ENCODE peak calls at places on chromosomes 11 and 22, in seven cellular contexts. One of them, this sample, is unnamed.

GRCh38 chr22:39999144-39999757 is 4.5 kb downstream of the FAM83F start:
- DNase-seq in HCT116: no peak
- DNase-seq in neural progenitor cell: peak
- DNase-seq in GM23248: peak
- DNase-seq in GM23338: no peak
- DNase-seq in MM.1S: no peak
- DNase-seq in PC-3: no peak
- DNase-seq in this sample: peak

GRCh38 chr11:23079382-23079813 is 219.1 kb upstream of the CCDC179 start:
- DNase-seq in HCT116: no peak
- DNase-seq in neural progenitor cell: no peak
- DNase-seq in GM23248: peak
- DNase-seq in GM23338: no peak
- DNase-seq in MM.1S: no peak
- DNase-seq in PC-3: peak
- DNase-seq in this sample: no peak

GRCh38 chr11:106091480-106092123 is 14.1 kb downstream of the AASDHPPT start:
- DNase-seq in HCT116: no peak
- DNase-seq in neural progenitor cell: no peak
- DNase-seq in GM23248: peak
- DNase-seq in GM23338: no peak
- DNase-seq in MM.1S: peak
- DNase-seq in PC-3: peak
- DNase-seq in this sample: peak

GRCh38 chr22:11598492-11599440 is 3929.2 kb upstream of the OR11H1 start:
- DNase-seq in HCT116: no peak
- DNase-seq in neural progenitor cell: no peak
- DNase-seq in GM23248: no peak
- DNase-seq in GM23338: no peak
- DNase-seq in MM.1S: no peak
- DNase-seq in PC-3: no peak
- DNase-seq in this sample: no peak

GRCh38 chr11:104582431-104582830 is 315.8 kb downstream of the CASP12 start:
- DNase-seq in HCT116: no peak
- DNase-seq in neural progenitor cell: no peak
- DNase-seq in GM23248: no peak
- DNase-seq in GM23338: no peak
- DNase-seq in MM.1S: no peak
- DNase-seq in PC-3: no peak
- DNase-seq in this sample: no peak

GRCh38 chr11:46361283-46362145 is 14.3 kb downstream of the DGKZ start:
- DNase-seq in HCT116: no peak
- DNase-seq in neural progenitor cell: no peak
- DNase-seq in GM23248: peak
- DNase-seq in GM23338: no peak
- DNase-seq in MM.1S: peak
- DNase-seq in PC-3: no peak
- DNase-seq in this sample: no peak

GRCh38 chr22:35124674-35125219 is 58.8 kb downstream of the ISX start:
- DNase-seq in HCT116: no peak
- DNase-seq in neural progenitor cell: no peak
- DNase-seq in GM23248: no peak
- DNase-seq in GM23338: no peak
- DNase-seq in MM.1S: no peak
- DNase-seq in PC-3: no peak
- DNase-seq in this sample: no peak

GRCh38 chr22:50599816-50600454 is 658 bp upstream of the MAPK8IP2 start:
- DNase-seq in HCT116: no peak
- DNase-seq in neural progenitor cell: peak
- DNase-seq in GM23248: peak
- DNase-seq in GM23338: peak
- DNase-seq in MM.1S: peak
- DNase-seq in PC-3: peak
- DNase-seq in this sample: peak

GRCh38 chr22:39212721-39213376 is 31.9 kb downstream of the PDGFB start:
- DNase-seq in HCT116: peak
- DNase-seq in neural progenitor cell: peak
- DNase-seq in GM23248: no peak
- DNase-seq in GM23338: peak
- DNase-seq in MM.1S: no peak
- DNase-seq in PC-3: peak
- DNase-seq in this sample: no peak

GRCh38 chr22:30246962-30247376 is 410 bp upstream of the LIF start:
- DNase-seq in HCT116: no peak
- DNase-seq in neural progenitor cell: no peak
- DNase-seq in GM23248: no peak
- DNase-seq in GM23338: no peak
- DNase-seq in MM.1S: no peak
- DNase-seq in PC-3: no peak
- DNase-seq in this sample: peak

GRCh38 chr11:105713106-105713505 is 103.2 kb downstream of the GRIA4 start:
- DNase-seq in HCT116: no peak
- DNase-seq in neural progenitor cell: no peak
- DNase-seq in GM23248: no peak
- DNase-seq in GM23338: peak
- DNase-seq in MM.1S: peak
- DNase-seq in PC-3: no peak
- DNase-seq in this sample: no peak

GRCh38 chr11:19953342-19953741 is 206.9 kb downstream of the DBX1 start:
- DNase-seq in HCT116: no peak
- DNase-seq in neural progenitor cell: peak
- DNase-seq in GM23248: peak
- DNase-seq in GM23338: peak
- DNase-seq in MM.1S: no peak
- DNase-seq in PC-3: no peak
- DNase-seq in this sample: peak

GRCh38 chr11:73570415-73571114 is 27.3 kb downstream of the FAM168A start:
- DNase-seq in HCT116: peak
- DNase-seq in neural progenitor cell: no peak
- DNase-seq in GM23248: peak
- DNase-seq in GM23338: no peak
- DNase-seq in MM.1S: no peak
- DNase-seq in PC-3: peak
- DNase-seq in this sample: no peak

GRCh38 chr11:8597182-8597581 is 3.2 kb upstream of the STK33 start:
- DNase-seq in HCT116: no peak
- DNase-seq in neural progenitor cell: no peak
- DNase-seq in GM23248: peak
- DNase-seq in GM23338: no peak
- DNase-seq in MM.1S: no peak
- DNase-seq in PC-3: peak
- DNase-seq in this sample: no peak

GRCh38 chr22:29511126-29511854 is 31.3 kb downstream of the NEFH start:
- DNase-seq in HCT116: no peak
- DNase-seq in neural progenitor cell: no peak
- DNase-seq in GM23248: no peak
- DNase-seq in GM23338: no peak
- DNase-seq in MM.1S: no peak
- DNase-seq in PC-3: no peak
- DNase-seq in this sample: no peak

GRCh38 chr11:68071281-68072048 is 32.6 kb downstream of the TCIRG1 start:
- DNase-seq in HCT116: no peak
- DNase-seq in neural progenitor cell: no peak
- DNase-seq in GM23248: no peak
- DNase-seq in GM23338: no peak
- DNase-seq in MM.1S: no peak
- DNase-seq in PC-3: no peak
- DNase-seq in this sample: no peak

GRCh38 chr11:116513894-116514293 is 258.9 kb downstream of the BUD13 start:
- DNase-seq in HCT116: peak
- DNase-seq in neural progenitor cell: peak
- DNase-seq in GM23248: peak
- DNase-seq in GM23338: peak
- DNase-seq in MM.1S: peak
- DNase-seq in PC-3: peak
- DNase-seq in this sample: peak

GRCh38 chr11:35529971-35530495 is 4.6 kb upstream of the PAMR1 start:
- DNase-seq in HCT116: no peak
- DNase-seq in neural progenitor cell: no peak
- DNase-seq in GM23248: peak
- DNase-seq in GM23338: no peak
- DNase-seq in MM.1S: no peak
- DNase-seq in PC-3: peak
- DNase-seq in this sample: no peak

GRCh38 chr22:32985899-32986772 is 72.0 kb downstream of the SYN3 start:
- DNase-seq in HCT116: peak
- DNase-seq in neural progenitor cell: peak
- DNase-seq in GM23248: peak
- DNase-seq in GM23338: peak
- DNase-seq in MM.1S: peak
- DNase-seq in PC-3: peak
- DNase-seq in this sample: peak

GRCh38 chr11:114846040-114846791 is 167.9 kb downstream of the NXPE2 start:
- DNase-seq in HCT116: no peak
- DNase-seq in neural progenitor cell: peak
- DNase-seq in GM23248: peak
- DNase-seq in GM23338: no peak
- DNase-seq in MM.1S: peak
- DNase-seq in PC-3: no peak
- DNase-seq in this sample: peak

GRCh38 chr11:102172127-102172848 is 62.0 kb downstream of the YAP1 start:
- DNase-seq in HCT116: no peak
- DNase-seq in neural progenitor cell: no peak
- DNase-seq in GM23248: peak
- DNase-seq in GM23338: no peak
- DNase-seq in MM.1S: no peak
- DNase-seq in PC-3: peak
- DNase-seq in this sample: no peak
- TF ChIP-seq EZH2phosphoT487 in HCT116: no peak
- TF ChIP-seq EZH2phosphoT487 in neural progenitor cell: no peak
- TF ChIP-seq EZH2phosphoT487 in GM23248: no peak
- TF ChIP-seq EZH2phosphoT487 in GM23338: no peak
- TF ChIP-seq EZH2phosphoT487 in MM.1S: no peak
- TF ChIP-seq EZH2phosphoT487 in PC-3: no peak
- TF ChIP-seq EZH2phosphoT487 in this sample: no peak

DNA sequence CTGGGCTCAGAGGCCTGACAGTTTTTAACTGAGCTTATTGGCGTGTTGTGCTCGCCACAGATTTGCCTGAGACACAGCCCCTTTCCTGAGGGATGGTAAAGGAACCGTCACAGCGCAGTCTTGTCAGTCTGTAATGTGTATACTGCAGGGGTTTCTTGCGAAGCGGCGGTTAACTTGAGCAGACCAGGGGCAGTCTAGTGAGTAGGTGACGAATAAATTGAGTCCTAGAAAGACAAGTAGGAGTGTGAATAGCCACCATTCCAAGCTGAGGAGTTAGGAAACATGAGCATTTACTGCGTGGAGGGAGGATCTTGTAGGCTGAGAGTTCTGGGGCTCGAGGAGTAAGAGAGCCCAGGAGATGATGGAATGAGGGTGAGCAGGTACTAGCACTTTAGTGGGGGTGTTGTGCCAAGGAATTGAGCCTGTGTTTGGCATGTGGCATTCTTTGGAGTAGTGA is 1.4 kb downstream of the MED15 start:
- DNase-seq in HCT116: no peak
- DNase-seq in neural progenitor cell: no peak
- DNase-seq in GM23248: peak
- DNase-seq in GM23338: no peak
- DNase-seq in MM.1S: no peak
- DNase-seq in PC-3: no peak
- DNase-seq in this sample: no peak
- H3K4me3 ChIP-seq in HCT116: peak
- H3K4me3 ChIP-seq in neural progenitor cell: peak
- H3K4me3 ChIP-seq in GM23248: peak
- H3K4me3 ChIP-seq in GM23338: peak
- H3K4me3 ChIP-seq in MM.1S: peak
- H3K4me3 ChIP-seq in PC-3: peak
- H3K4me3 ChIP-seq in this sample: peak

DNA sequence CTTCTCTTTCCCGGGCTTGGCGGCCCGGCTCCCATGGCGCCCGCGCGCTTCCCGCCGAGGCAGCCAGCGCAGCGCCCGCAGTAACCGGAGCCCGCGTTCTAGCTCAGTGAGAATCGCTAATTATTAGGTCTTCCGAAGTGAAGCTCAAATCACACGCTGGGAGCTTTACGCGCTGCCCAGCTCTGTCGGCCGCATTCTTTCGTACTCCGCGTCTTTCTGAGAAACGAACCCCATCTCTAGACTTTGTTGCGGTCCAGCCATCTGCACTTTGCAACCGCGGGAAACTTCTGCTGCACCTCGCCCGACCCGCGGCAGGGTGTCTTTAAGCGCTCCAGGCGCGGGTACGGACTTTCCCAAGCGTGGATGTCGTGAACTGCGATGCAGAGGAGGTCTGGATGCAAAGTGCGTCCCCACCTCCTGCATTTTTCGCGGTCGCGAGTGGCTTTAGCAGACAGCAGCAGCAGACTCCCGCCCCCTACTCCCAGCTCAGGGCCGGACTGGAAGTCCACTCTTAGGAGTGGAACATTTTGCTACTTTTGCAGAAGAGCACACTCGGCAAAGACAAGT is 6.0 kb upstream of the PAX6 start:
- DNase-seq in HCT116: no peak
- DNase-seq in neural progenitor cell: peak
- DNase-seq in GM23248: no peak
- DNase-seq in GM23338: peak
- DNase-seq in MM.1S: no peak
- DNase-seq in PC-3: no peak
- DNase-seq in this sample: no peak
- TF ChIP-seq EZH2 in HCT116: no peak
- TF ChIP-seq EZH2 in neural progenitor cell: peak
- TF ChIP-seq EZH2 in GM23248: peak
- TF ChIP-seq EZH2 in GM23338: peak
- TF ChIP-seq EZH2 in MM.1S: no peak
- TF ChIP-seq EZH2 in PC-3: no peak
- TF ChIP-seq EZH2 in this sample: peak

GRCh38 chr22:49028111-49028510 is 799.6 kb downstream of the BRD1 start:
- DNase-seq in HCT116: no peak
- DNase-seq in neural progenitor cell: no peak
- DNase-seq in GM23248: no peak
- DNase-seq in GM23338: no peak
- DNase-seq in MM.1S: no peak
- DNase-seq in PC-3: no peak
- DNase-seq in this sample: no peak

GRCh38 chr22:49024775-49025440 is 802.8 kb downstream of the BRD1 start:
- DNase-seq in HCT116: no peak
- DNase-seq in neural progenitor cell: no peak
- DNase-seq in GM23248: no peak
- DNase-seq in GM23338: no peak
- DNase-seq in MM.1S: no peak
- DNase-seq in PC-3: no peak
- DNase-seq in this sample: no peak

GRCh38 chr22:49026476-49027121 is 801.1 kb downstream of the BRD1 start:
- DNase-seq in HCT116: no peak
- DNase-seq in neural progenitor cell: peak
- DNase-seq in GM23248: no peak
- DNase-seq in GM23338: no peak
- DNase-seq in MM.1S: no peak
- DNase-seq in PC-3: no peak
- DNase-seq in this sample: no peak

GRCh38 chr22:49025791-49026475 is 801.7 kb downstream of the BRD1 start:
- DNase-seq in HCT116: no peak
- DNase-seq in neural progenitor cell: no peak
- DNase-seq in GM23248: no peak
- DNase-seq in GM23338: no peak
- DNase-seq in MM.1S: no peak
- DNase-seq in PC-3: no peak
- DNase-seq in this sample: no peak

GRCh38 chr22:49027122-49027670 is 800.5 kb downstream of the BRD1 start:
- DNase-seq in HCT116: no peak
- DNase-seq in neural progenitor cell: no peak
- DNase-seq in GM23248: no peak
- DNase-seq in GM23338: no peak
- DNase-seq in MM.1S: no peak
- DNase-seq in PC-3: no peak
- DNase-seq in this sample: no peak
- TF ChIP-seq EZH2phosphoT487 in HCT116: no peak
- TF ChIP-seq EZH2phosphoT487 in neural progenitor cell: no peak
- TF ChIP-seq EZH2phosphoT487 in GM23248: no peak
- TF ChIP-seq EZH2phosphoT487 in GM23338: no peak
- TF ChIP-seq EZH2phosphoT487 in MM.1S: no peak
- TF ChIP-seq EZH2phosphoT487 in PC-3: no peak
- TF ChIP-seq EZH2phosphoT487 in this sample: no peak

This sample was measured in hepatocyte.